ENCODE peak calls at places on chromosomes 1 and 21, in six cellular contexts. One of them, this sample, is unnamed.

GRCh38 chr1:163085041-163085903 is 16.1 kb downstream of the RGS4 start:
- DNase-seq in stimulated activated CD8-positive, alpha-beta memory T cell treated with anti-CD3 and anti-CD28 coated beads, Interleukin-15, amount 100 ng/mL, for 24 hours: no peak
- DNase-seq in stimulated activated CD4-positive, alpha-beta T cell treated with anti-CD3 and anti-CD28 coated beads, Interleukin-2, amount 100 ng/mL, for 48 hours: no peak
- DNase-seq in AG08396: peak; percentile 13
- DNase-seq in activated CD8-positive, alpha-beta memory T cell treated with anti-CD3 and anti-CD28 coated beads for 1 hour: no peak
- DNase-seq in EL: peak; percentile 45
- DNase-seq in this sample: no peak

GRCh38 chr1:246947255-246947654 is 15.5 kb upstream of the AHCTF1 start:
- DNase-seq in stimulated activated CD4-positive, alpha-beta T cell treated with anti-CD3 and anti-CD28 coated beads, Interleukin-2, amount 100 ng/mL, for 48 hours: no peak
- DNase-seq in EL: peak; percentile 24
- DNase-seq in AG08396: peak; percentile 63
- DNase-seq in stimulated activated CD8-positive, alpha-beta memory T cell treated with anti-CD3 and anti-CD28 coated beads, Interleukin-15, amount 100 ng/mL, for 24 hours: no peak
- DNase-seq in activated CD8-positive, alpha-beta memory T cell treated with anti-CD3 and anti-CD28 coated beads for 1 hour: no peak
- DNase-seq in this sample: no peak

GRCh38 chr1:154324241-154324640 is 1.1 kb upstream of the ATP8B2 start:
- DNase-seq in stimulated activated CD4-positive, alpha-beta T cell treated with anti-CD3 and anti-CD28 coated beads, Interleukin-2, amount 100 ng/mL, for 48 hours: no peak
- DNase-seq in EL: no peak
- DNase-seq in stimulated activated CD8-positive, alpha-beta memory T cell treated with anti-CD3 and anti-CD28 coated beads, Interleukin-15, amount 100 ng/mL, for 24 hours: no peak
- DNase-seq in AG08396: no peak
- DNase-seq in activated CD8-positive, alpha-beta memory T cell treated with anti-CD3 and anti-CD28 coated beads for 1 hour: no peak
- DNase-seq in this sample: no peak

GRCh38 chr21:38140192-38140905 is 116.4 kb upstream of the KCNJ15 start:
- DNase-seq in activated CD8-positive, alpha-beta memory T cell treated with anti-CD3 and anti-CD28 coated beads for 1 hour: no peak
- DNase-seq in EL: peak; percentile 46
- DNase-seq in AG08396: peak; percentile 19
- DNase-seq in stimulated activated CD8-positive, alpha-beta memory T cell treated with anti-CD3 and anti-CD28 coated beads, Interleukin-15, amount 100 ng/mL, for 24 hours: no peak
- DNase-seq in stimulated activated CD4-positive, alpha-beta T cell treated with anti-CD3 and anti-CD28 coated beads, Interleukin-2, amount 100 ng/mL, for 48 hours: no peak
- DNase-seq in this sample: no peak

GRCh38 chr21:34642211-34643075 is 26.4 kb upstream of the CLIC6 start:
- DNase-seq in stimulated activated CD8-positive, alpha-beta memory T cell treated with anti-CD3 and anti-CD28 coated beads, Interleukin-15, amount 100 ng/mL, for 24 hours: no peak
- DNase-seq in activated CD8-positive, alpha-beta memory T cell treated with anti-CD3 and anti-CD28 coated beads for 1 hour: no peak
- DNase-seq in stimulated activated CD4-positive, alpha-beta T cell treated with anti-CD3 and anti-CD28 coated beads, Interleukin-2, amount 100 ng/mL, for 48 hours: no peak
- DNase-seq in EL: peak; percentile 77
- DNase-seq in AG08396: peak; percentile 15
- DNase-seq in this sample: no peak

GRCh38 chr1:159823401-159823800 is 3.3 kb upstream of the SLAMF8 start:
- DNase-seq in EL: no peak
- DNase-seq in AG08396: no peak
- DNase-seq in stimulated activated CD4-positive, alpha-beta T cell treated with anti-CD3 and anti-CD28 coated beads, Interleukin-2, amount 100 ng/mL, for 48 hours: no peak
- DNase-seq in activated CD8-positive, alpha-beta memory T cell treated with anti-CD3 and anti-CD28 coated beads for 1 hour: no peak
- DNase-seq in stimulated activated CD8-positive, alpha-beta memory T cell treated with anti-CD3 and anti-CD28 coated beads, Interleukin-15, amount 100 ng/mL, for 24 hours: no peak
- DNase-seq in this sample: no peak

GRCh38 chr1:207903767-207904166 is 7.2 kb downstream of the CD34 start:
- DNase-seq in EL: peak; percentile 30
- DNase-seq in activated CD8-positive, alpha-beta memory T cell treated with anti-CD3 and anti-CD28 coated beads for 1 hour: no peak
- DNase-seq in stimulated activated CD8-positive, alpha-beta memory T cell treated with anti-CD3 and anti-CD28 coated beads, Interleukin-15, amount 100 ng/mL, for 24 hours: no peak
- DNase-seq in stimulated activated CD4-positive, alpha-beta T cell treated with anti-CD3 and anti-CD28 coated beads, Interleukin-2, amount 100 ng/mL, for 48 hours: no peak
- DNase-seq in AG08396: no peak
- DNase-seq in this sample: no peak

GRCh38 chr1:11339346-11340247 is 66.6 kb downstream of the UBIAD1 start:
- DNase-seq in activated CD8-positive, alpha-beta memory T cell treated with anti-CD3 and anti-CD28 coated beads for 1 hour: no peak
- DNase-seq in stimulated activated CD4-positive, alpha-beta T cell treated with anti-CD3 and anti-CD28 coated beads, Interleukin-2, amount 100 ng/mL, for 48 hours: no peak
- DNase-seq in stimulated activated CD8-positive, alpha-beta memory T cell treated with anti-CD3 and anti-CD28 coated beads, Interleukin-15, amount 100 ng/mL, for 24 hours: no peak
- DNase-seq in AG08396: no peak
- DNase-seq in EL: no peak
- DNase-seq in this sample: peak; percentile 43

GRCh38 chr1:7320661-7321060 is 450.4 kb upstream of the VAMP3 start:
- DNase-seq in stimulated activated CD4-positive, alpha-beta T cell treated with anti-CD3 and anti-CD28 coated beads, Interleukin-2, amount 100 ng/mL, for 48 hours: no peak
- DNase-seq in activated CD8-positive, alpha-beta memory T cell treated with anti-CD3 and anti-CD28 coated beads for 1 hour: no peak
- DNase-seq in stimulated activated CD8-positive, alpha-beta memory T cell treated with anti-CD3 and anti-CD28 coated beads, Interleukin-15, amount 100 ng/mL, for 24 hours: no peak
- DNase-seq in EL: no peak
- DNase-seq in AG08396: no peak
- DNase-seq in this sample: no peak

GRCh38 chr1:99557556-99558256 is 88.2 kb upstream of the PALMD start:
- DNase-seq in EL: peak; percentile 85
- DNase-seq in activated CD8-positive, alpha-beta memory T cell treated with anti-CD3 and anti-CD28 coated beads for 1 hour: no peak
- DNase-seq in stimulated activated CD8-positive, alpha-beta memory T cell treated with anti-CD3 and anti-CD28 coated beads, Interleukin-15, amount 100 ng/mL, for 24 hours: no peak
- DNase-seq in stimulated activated CD4-positive, alpha-beta T cell treated with anti-CD3 and anti-CD28 coated beads, Interleukin-2, amount 100 ng/mL, for 48 hours: no peak
- DNase-seq in AG08396: peak; percentile 16
- DNase-seq in this sample: no peak

GRCh38 chr1:234745844-234746797 is 136.1 kb upstream of the IRF2BP2 start:
- DNase-seq in activated CD8-positive, alpha-beta memory T cell treated with anti-CD3 and anti-CD28 coated beads for 1 hour: no peak
- DNase-seq in EL: peak; percentile 53
- DNase-seq in stimulated activated CD4-positive, alpha-beta T cell treated with anti-CD3 and anti-CD28 coated beads, Interleukin-2, amount 100 ng/mL, for 48 hours: no peak
- DNase-seq in AG08396: peak; percentile 16
- DNase-seq in stimulated activated CD8-positive, alpha-beta memory T cell treated with anti-CD3 and anti-CD28 coated beads, Interleukin-15, amount 100 ng/mL, for 24 hours: no peak
- DNase-seq in this sample: no peak

GRCh38 chr1:78279051-78279450 is 211.7 kb upstream of the PTGFR start:
- DNase-seq in stimulated activated CD4-positive, alpha-beta T cell treated with anti-CD3 and anti-CD28 coated beads, Interleukin-2, amount 100 ng/mL, for 48 hours: no peak
- DNase-seq in activated CD8-positive, alpha-beta memory T cell treated with anti-CD3 and anti-CD28 coated beads for 1 hour: no peak
- DNase-seq in EL: peak; percentile 85
- DNase-seq in stimulated activated CD8-positive, alpha-beta memory T cell treated with anti-CD3 and anti-CD28 coated beads, Interleukin-15, amount 100 ng/mL, for 24 hours: no peak
- DNase-seq in AG08396: peak; percentile 47
- DNase-seq in this sample: no peak

GRCh38 chr1:203225054-203225453 is 4.4 kb downstream of the CHIT1 start:
- DNase-seq in activated CD8-positive, alpha-beta memory T cell treated with anti-CD3 and anti-CD28 coated beads for 1 hour: no peak
- DNase-seq in AG08396: no peak
- DNase-seq in EL: no peak
- DNase-seq in stimulated activated CD4-positive, alpha-beta T cell treated with anti-CD3 and anti-CD28 coated beads, Interleukin-2, amount 100 ng/mL, for 48 hours: no peak
- DNase-seq in stimulated activated CD8-positive, alpha-beta memory T cell treated with anti-CD3 and anti-CD28 coated beads, Interleukin-15, amount 100 ng/mL, for 24 hours: no peak
- DNase-seq in this sample: no peak

GRCh38 chr1:232302376-232303049 is 327.4 kb downstream of the SIPA1L2 start:
- DNase-seq in EL: no peak
- DNase-seq in activated CD8-positive, alpha-beta memory T cell treated with anti-CD3 and anti-CD28 coated beads for 1 hour: no peak
- DNase-seq in stimulated activated CD8-positive, alpha-beta memory T cell treated with anti-CD3 and anti-CD28 coated beads, Interleukin-15, amount 100 ng/mL, for 24 hours: no peak
- DNase-seq in AG08396: no peak
- DNase-seq in stimulated activated CD4-positive, alpha-beta T cell treated with anti-CD3 and anti-CD28 coated beads, Interleukin-2, amount 100 ng/mL, for 48 hours: no peak
- DNase-seq in this sample: no peak

GRCh38 chr1:31084782-31085569 is 19.5 kb upstream of the PUM1 start:
- DNase-seq in activated CD8-positive, alpha-beta memory T cell treated with anti-CD3 and anti-CD28 coated beads for 1 hour: no peak
- DNase-seq in EL: no peak
- DNase-seq in AG08396: no peak
- DNase-seq in stimulated activated CD4-positive, alpha-beta T cell treated with anti-CD3 and anti-CD28 coated beads, Interleukin-2, amount 100 ng/mL, for 48 hours: no peak
- DNase-seq in stimulated activated CD8-positive, alpha-beta memory T cell treated with anti-CD3 and anti-CD28 coated beads, Interleukin-15, amount 100 ng/mL, for 24 hours: no peak
- DNase-seq in this sample: no peak